ENCODE peak calls at places on chromosomes 5 and 9, in nine cellular contexts. Z is stimulated activated CD8-positive, alpha-beta memory T cell treated with anti-CD3 and anti-CD28 coated beads, Interleukin-4, amount 100 ng/mL, for 24 hours; Y is Right ventricle myocardium superior; U is stimulated activated CD4-positive, alpha-beta T cell treated with anti-CD3 and anti-CD28 coated beads, Interleukin-12 subunit alpha, Interleukin-12 subunit beta, amount 100 ng/mL, for 4 hours; D is HS-27A; H is effector CD4-positive, alpha-beta T cell; X is AG10803; N is substantia nigra; Q is C1 segment of cervical spinal cord. L is an unnamed sample.

GRCh38 chr5:180910735-180911134 is 11.8 kb downstream of the BTNL8 start:
- DNase-seq in H (no peak), Q (no peak), D (no peak), U (no peak), Y (no peak), N (no peak), X (no peak), Z (no peak), L (no peak)

GRCh38 chr5:174606646-174607045 is 117.7 kb upstream of the MSX2 start:
- DNase-seq in Y (no peak), U (no peak), Z (no peak), H (no peak), D (no peak), X (no peak), Q (no peak), N (no peak), L (no peak)

GRCh38 chr5:102857090-102857818 is 102.1 kb downstream of the PAM start:
- DNase-seq in X (peak), Y (no peak), Q (no peak), Z (no peak), H (no peak), N (no peak), D (no peak), U (no peak), L (no peak)

GRCh38 chr5:132427285-132428146 is 58.0 kb downstream of the SLC22A5 start:
- DNase-seq in Y (peak), Q (no peak), N (no peak), U (no peak), D (no peak), X (peak), H (peak), Z (no peak), L (no peak)

GRCh38 chr9:96256800-96257199 is 45.2 kb downstream of the HSD17B3 start:
- DNase-seq in U (no peak), Q (no peak), Y (no peak), D (no peak), Z (no peak), X (no peak), H (no peak), N (no peak), L (peak)

GRCh38 chr5:2780421-2781171 is 29.1 kb upstream of the IRX2 start:
- DNase-seq in Y (no peak), X (no peak), H (no peak), U (no peak), N (no peak), Z (no peak), Q (no peak), D (no peak), L (no peak)

GRCh38 chr5:169795311-169795710 is 158.2 kb downstream of the DOCK2 start:
- DNase-seq in N (no peak), U (no peak), H (no peak), D (no peak), X (no peak), Y (no peak), Z (no peak), Q (no peak), L (no peak)

GRCh38 chr5:83253731-83254130 is 176.4 kb downstream of the XRCC4 start:
- DNase-seq in D (no peak), Z (no peak), H (no peak), U (no peak), Q (no peak), N (no peak), Y (no peak), X (peak), L (no peak)

GRCh38 chr9:92618633-92619225 is 51.2 kb downstream of the IPPK start:
- DNase-seq in X (peak), U (no peak), N (no peak), Q (no peak), H (no peak), Y (no peak), Z (no peak), D (no peak), L (no peak)

GRCh38 chr9:69936427-69936826 is 107.2 kb upstream of the MAMDC2 start:
- DNase-seq in Z (no peak), D (no peak), U (no peak), Y (no peak), Q (no peak), X (peak), H (no peak), N (no peak), L (no peak)

GRCh38 chr5:15995206-15996052 is 184.2 kb downstream of the MARCHF11 start:
- DNase-seq in Y (no peak), U (no peak), H (no peak), X (peak), Q (no peak), N (no peak), Z (no peak), D (peak), L (no peak)

GRCh38 chr9:69898714-69899209 is 78.1 kb downstream of the CFAP95 start:
- DNase-seq in X (peak), D (peak), N (no peak), Y (no peak), Z (no peak), H (no peak), Q (no peak), U (no peak), L (no peak)

GRCh38 chr5:88826959-88827585 is 55.9 kb downstream of the MEF2C start:
- DNase-seq in D (no peak), Q (peak), X (peak), U (no peak), Y (peak), N (no peak), H (no peak), Z (no peak), L (no peak)

GRCh38 chr5:123921193-123921592 is 409.2 kb downstream of the CSNK1G3 start:
- DNase-seq in Y (no peak), Z (no peak), D (no peak), H (no peak), U (no peak), N (no peak), X (no peak), Q (no peak), L (no peak)

GRCh38 chr5:95610546-95610945 is 9.3 kb upstream of the GPR150 start:
- DNase-seq in Z (no peak), U (no peak), N (no peak), Q (no peak), D (no peak), X (no peak), Y (no peak), H (no peak), L (no peak)

GRCh38 chr5:81420039-81420667 is 26.2 kb upstream of the ACOT12 start:
- DNase-seq in H (no peak), X (peak), Q (no peak), N (no peak), U (no peak), D (peak), Z (no peak), Y (no peak), L (no peak)

GRCh38 chr9:95483431-95483830 is 33.3 kb downstream of the PTCH1 start:
- DNase-seq in H (no peak), U (no peak), Q (no peak), Y (no peak), X (no peak), N (no peak), Z (no peak), D (no peak), L (no peak)

GRCh38 chr5:167696558-167697314 is 594.7 kb upstream of the WWC1 start:
- DNase-seq in X (no peak), Q (no peak), N (no peak), U (no peak), H (no peak), Y (no peak), Z (no peak), D (no peak), L (no peak)

GRCh38 chr9:134560654-134561053 is 80.9 kb upstream of the COL5A1 start:
- DNase-seq in Y (peak), U (no peak), X (no peak), N (no peak), Z (no peak), Q (no peak), D (no peak), H (no peak), L (no peak)

GRCh38 chr9:21812945-21813568 is 10.6 kb downstream of the MTAP start:
- DNase-seq in X (peak), H (peak), Q (peak), N (peak), D (peak), Z (peak), U (peak), Y (peak), L (no peak)

GRCh38 chr9:16157216-16157615 is 604.4 kb downstream of the CCDC171 start:
- DNase-seq in H (no peak), Y (no peak), U (no peak), N (no peak), Z (no peak), X (no peak), Q (no peak), D (no peak), L (no peak)

GRCh38 chr5:126369995-126370731 is 53.0 kb upstream of the GRAMD2B start:
- DNase-seq in Y (no peak), N (no peak), Z (no peak), H (no peak), D (no peak), Q (no peak), U (no peak), X (peak), L (no peak)